ENCODE peak calls at places on chromosome 20, in seven cellular contexts. S, F, R, B, I, W and C are unnamed samples.

GRCh38 chr20:45467861-45468260 is 1.7 kb upstream of the WFDC2 start:
- DNase-seq in W (no peak), S (no peak), R (no peak), F (no peak), B (no peak), I (no peak), C (no peak)

GRCh38 chr20:60372822-60373221 is 414.6 kb downstream of the CDH26 start:
- DNase-seq in W (no peak), F (no peak), R (no peak), S (no peak), B (no peak), I (no peak), C (no peak)

GRCh38 chr20:58102744-58103516 is 125.5 kb downstream of the ANKRD60 start:
- DNase-seq in S (no peak), B (no peak), R (no peak), F (no peak), W (peak), I (peak), C (no peak)

GRCh38 chr20:63178445-63178818 is 37.5 kb downstream of the YTHDF1 start:
- DNase-seq in I (no peak), S (no peak), W (no peak), F (no peak), R (no peak), B (no peak), C (no peak)

GRCh38 chr20:34515484-34516037 is 661 bp upstream of the DYNLRB1 start:
- DNase-seq in R (peak), B (peak), I (peak), F (peak), S (no peak), W (peak), C (peak)

GRCh38 chr20:36336204-36336603 is 30.1 kb downstream of the DLGAP4 start:
- DNase-seq in I (no peak), B (no peak), W (no peak), F (no peak), R (no peak), S (no peak), C (no peak)

GRCh38 chr20:59723108-59723500 is 118.8 kb downstream of the PHACTR3 start:
- DNase-seq in R (no peak), F (no peak), I (no peak), B (no peak), S (no peak), W (no peak), C (no peak)

GRCh38 chr20:22453244-22454080 is 130.9 kb downstream of the FOXA2 start:
- DNase-seq in F (no peak), R (no peak), W (no peak), S (no peak), B (peak), I (peak), C (no peak)

GRCh38 chr20:51132286-51132810 is 109.4 kb upstream of the KCNG1 start:
- DNase-seq in I (no peak), S (no peak), R (no peak), W (no peak), F (no peak), B (peak), C (no peak)
- H3K4me3 ChIP-seq in I (no peak), S (no peak), R (no peak), W (no peak), F (no peak), B (no peak), C (no peak)

GRCh38 chr20:32188376-32189122 is 19.0 kb downstream of the PLAGL2 start:
- DNase-seq in S (no peak), I (no peak), R (no peak), F (no peak), W (no peak), B (no peak), C (no peak)

GRCh38 chr20:32191422-32191821 is 16.1 kb downstream of the PLAGL2 start:
- DNase-seq in F (no peak), W (no peak), B (no peak), S (no peak), I (no peak), R (no peak), C (no peak)

GRCh38 chr20:32189123-32189410 is 18.5 kb downstream of the PLAGL2 start:
- DNase-seq in I (no peak), S (no peak), B (no peak), R (no peak), W (no peak), F (no peak), C (no peak)

GRCh38 chr20:32190608-32191415 is 16.7 kb downstream of the PLAGL2 start:
- DNase-seq in B (no peak), I (no peak), S (no peak), R (no peak), W (no peak), F (no peak), C (no peak)

GRCh38 chr20:32189691-32190607 is 17.6 kb downstream of the PLAGL2 start:
- DNase-seq in S (no peak), I (no peak), W (no peak), R (peak), F (no peak), B (peak), C (no peak)
- TF ChIP-seq CTCF in S (no peak), I (no peak), W (no peak), R (no peak), F (no peak), B (no peak), C (no peak)

GRCh38 chr20:41048475-41049242 is 20.0 kb downstream of the TOP1 start:
- DNase-seq in F (peak), S (no peak), I (no peak), R (no peak), W (no peak), B (no peak), C (no peak)
- H3K4me3 ChIP-seq in F (peak), S (no peak), I (no peak), R (peak), W (peak), B (peak), C (peak)

GRCh38 chr20:61765081-61765870 is 300.4 kb downstream of the TAF4 start:
- DNase-seq in F (no peak), W (no peak), S (no peak), B (no peak), R (no peak), I (no peak), C (no peak)

GRCh38 chr20:61765871-61766654 is 299.6 kb downstream of the TAF4 start:
- DNase-seq in F (no peak), W (no peak), B (no peak), S (no peak), I (no peak), R (no peak), C (no peak)

GRCh38 chr20:61767776-61768494 is 297.7 kb downstream of the TAF4 start:
- DNase-seq in F (no peak), W (no peak), B (no peak), R (no peak), S (no peak), I (no peak), C (no peak)

GRCh38 chr20:61768926-61769832 is 296.5 kb downstream of the TAF4 start:
- DNase-seq in R (no peak), F (no peak), B (no peak), S (no peak), W (no peak), I (no peak), C (no peak)

DNA sequence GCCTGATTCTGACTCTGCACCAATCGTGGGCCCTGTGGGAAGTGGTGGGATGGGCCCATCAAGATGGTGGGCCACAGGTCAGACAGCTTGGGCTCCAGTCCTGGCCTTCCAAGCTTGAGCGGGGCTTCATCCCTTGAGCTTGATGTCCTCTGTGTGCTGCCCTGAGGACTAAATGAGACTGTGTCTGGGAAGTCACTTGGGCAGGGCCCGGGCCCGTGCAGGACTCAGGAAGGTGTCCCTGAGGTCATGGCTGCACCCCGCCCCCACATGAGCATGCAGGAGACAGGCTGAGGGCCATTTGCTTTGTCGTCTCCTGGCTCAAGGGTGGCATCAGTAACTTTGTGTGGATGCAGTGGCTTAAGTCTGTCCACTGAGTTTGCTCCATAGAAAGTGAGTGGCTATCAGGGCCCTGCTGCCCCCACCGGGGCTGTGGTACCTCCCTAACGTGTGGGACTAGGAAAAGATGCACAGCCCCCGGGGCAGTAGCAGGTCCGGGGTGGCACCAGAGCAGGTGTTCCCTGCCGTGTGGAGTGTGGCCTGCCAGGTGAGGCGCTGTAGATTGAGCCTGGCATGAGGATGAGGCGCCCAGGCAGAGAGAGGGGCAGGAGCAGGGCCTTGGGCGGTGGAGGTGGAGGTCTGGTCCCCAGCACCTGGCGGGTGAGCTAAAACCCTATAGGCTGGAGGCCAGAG is 298.6 kb downstream of the TAF4 start:
- DNase-seq in B (no peak), R (no peak), W (no peak), I (no peak), F (no peak), S (no peak), C (no peak)
- TF ChIP-seq CTCF in B (no peak), R (no peak), W (no peak), I (no peak), F (no peak), S (no peak), C (no peak)

GRCh38 chr20:40687384-40688128 is 1.5 kb downstream of the MAFB start:
- DNase-seq in S (no peak), I (peak), F (no peak), R (peak), W (no peak), B (peak), C (no peak)
- H3K4me3 ChIP-seq in S (no peak), I (peak), F (no peak), R (peak), W (no peak), B (peak), C (no peak)